ENCODE peak calls at places on chromosomes 6 and 20, in seven cellular contexts. O, K, U, A, D, M and S are unnamed samples.

GRCh38 chr20:52379723-52380336 is 188.3 kb upstream of the ZFP64 start:
- DNase-seq in O (peak), M (peak), U (no peak), A (no peak), K (peak), D (peak), S (peak)

GRCh38 chr6:137282253-137282652 is 63.1 kb upstream of the IFNGR1 start:
- DNase-seq in K (no peak), M (no peak), O (no peak), D (no peak), U (no peak), A (no peak), S (no peak)

GRCh38 chr6:113082691-113083090 is 735.6 kb downstream of the RFPL4B start:
- DNase-seq in A (no peak), U (no peak), D (no peak), O (no peak), K (no peak), M (no peak), S (no peak)

GRCh38 chr20:46169245-46170171 is 51.4 kb downstream of the CD40 start:
- DNase-seq in A (no peak), O (no peak), U (no peak), M (no peak), D (no peak), K (no peak), S (no peak)

GRCh38 chr20:53201588-53201987 is 229.4 kb downstream of the TSHZ2 start:
- DNase-seq in D (no peak), U (no peak), A (no peak), O (no peak), K (no peak), M (no peak), S (no peak)

GRCh38 chr6:1179571-1180459 is 132.1 kb upstream of the FOXQ1 start:
- DNase-seq in O (peak), M (no peak), A (no peak), U (no peak), D (no peak), K (no peak), S (no peak)

GRCh38 chr6:82114748-82115147 is 132.8 kb downstream of the IBTK start:
- DNase-seq in O (no peak), A (no peak), M (no peak), K (no peak), D (no peak), U (no peak), S (no peak)

GRCh38 chr20:19887566-19888268 is 129.4 kb upstream of the NAA20 start:
- DNase-seq in K (no peak), D (no peak), A (no peak), O (no peak), U (no peak), M (no peak), S (no peak)

GRCh38 chr6:30768634-30769087 is 24.3 kb upstream of the IER3 start:
- DNase-seq in K (no peak), U (no peak), A (no peak), D (no peak), M (peak), O (no peak), S (peak)

GRCh38 chr20:6582449-6582848 is 185.0 kb upstream of the BMP2 start:
- DNase-seq in U (no peak), K (no peak), D (peak), A (no peak), M (no peak), O (no peak), S (no peak)

GRCh38 chr6:29792123-29793035 is 35.2 kb upstream of the HLA-G start:
- DNase-seq in O (no peak), U (peak), D (peak), A (no peak), M (no peak), K (peak), S (peak)

GRCh38 chr6:116220172-116220571 is 33.7 kb downstream of the TSPYL4 start:
- DNase-seq in K (no peak), A (no peak), M (no peak), U (no peak), O (no peak), D (no peak), S (no peak)

GRCh38 chr6:958531-958930 is 265.6 kb upstream of the EXOC2 start:
- DNase-seq in O (no peak), K (no peak), D (no peak), A (no peak), M (peak), U (no peak), S (no peak)

GRCh38 chr6:42099340-42100028 is 42.9 kb downstream of the C6orf132 start:
- DNase-seq in A (peak), U (peak), D (peak), K (peak), M (peak), O (no peak), S (no peak)

GRCh38 chr6:89281779-89282246 is 33.3 kb downstream of the GABRR2 start:
- DNase-seq in O (no peak), K (peak), M (peak), A (no peak), D (peak), U (peak), S (peak)

GRCh38 chr6:170080169-170080827 is 210.6 kb downstream of the DLL1 start:
- DNase-seq in M (no peak), A (no peak), K (peak), U (no peak), O (no peak), D (no peak), S (no peak)

GRCh38 chr6:162942860-162943259 is 215.1 kb downstream of the PACRG start:
- DNase-seq in K (no peak), M (no peak), A (no peak), D (no peak), U (no peak), O (no peak), S (no peak)

GRCh38 chr6:2810092-2810671 is 31.5 kb downstream of the SERPINB1 start:
- DNase-seq in M (no peak), U (no peak), D (no peak), K (no peak), A (no peak), O (no peak), S (no peak)

GRCh38 chr20:11200423-11200822 is 526.6 kb upstream of the JAG1 start:
- DNase-seq in A (no peak), K (no peak), U (no peak), M (no peak), O (no peak), D (no peak), S (no peak)

GRCh38 chr6:35686873-35687557 is 1.7 kb downstream of the FKBP5 start:
- DNase-seq in K (no peak), A (no peak), O (no peak), D (peak), U (no peak), M (peak), S (no peak)

GRCh38 chr6:98590957-98591356 is 243.4 kb upstream of the POU3F2 start:
- DNase-seq in O (no peak), K (no peak), D (no peak), M (no peak), U (no peak), A (no peak), S (no peak)

GRCh38 chr6:108667984-108668383 is 107.3 kb downstream of the FOXO3 start:
- DNase-seq in K (no peak), M (no peak), A (no peak), U (no peak), D (no peak), O (no peak), S (no peak)

GRCh38 chr20:17652411-17652810 is 29.6 kb downstream of the RRBP1 start:
- DNase-seq in U (no peak), M (no peak), A (no peak), K (no peak), D (no peak), O (no peak), S (no peak)

GRCh38 chr20:38230253-38230551 is 30.3 kb downstream of the KIAA1755 start:
- DNase-seq in O (no peak), M (no peak), A (no peak), D (no peak), K (no peak), U (no peak), S (no peak)

GRCh38 chr6:32954983-32955802 is 2.3 kb upstream of the HLA-DMA start:
- DNase-seq in U (no peak), A (no peak), D (peak), M (no peak), K (no peak), O (no peak), S (no peak)

GRCh38 chr20:14919473-14920157 is 582.2 kb upstream of the FLRT3 start:
- DNase-seq in D (no peak), K (peak), M (no peak), O (peak), A (no peak), U (no peak), S (no peak)

GRCh38 chr20:25195014-25195961 is at the start of gene ENTPD6:
- DNase-seq in M (peak), D (peak), K (peak), U (peak), O (peak), A (peak), S (peak)

GRCh38 chr6:159074120-159074684 is 29.4 kb upstream of the TAGAP start:
- DNase-seq in O (peak), K (no peak), D (no peak), A (peak), U (no peak), M (peak), S (no peak)

GRCh38 chr6:21800948-21801438 is 207.4 kb downstream of the SOX4 start:
- DNase-seq in K (no peak), U (no peak), D (no peak), O (peak), M (no peak), A (peak), S (no peak)

GRCh38 chr6:138555294-138555988 is 56.1 kb upstream of the NHSL1 start:
- DNase-seq in O (peak), A (no peak), K (no peak), U (no peak), M (no peak), D (no peak), S (no peak)

GRCh38 chr6:49030621-49031020 is 432.4 kb downstream of the MMUT start:
- DNase-seq in K (no peak), A (no peak), U (no peak), O (no peak), D (no peak), M (no peak), S (no peak)